ENCODE peak calls at places on chromosomes 13 and 19, in five cellular contexts. One of them, this sample, is unnamed.

GRCh38 chr19:41402010-41402409 is 4.4 kb downstream of the BCKDHA start:
- DNase-seq in GM23248: no peak
- DNase-seq in IMR-90: no peak
- DNase-seq in uterus: no peak
- DNase-seq in Karpas-422: no peak
- DNase-seq in this sample: no peak

GRCh38 chr13:32278456-32278855 is 36.7 kb downstream of the ZAR1L start:
- DNase-seq in uterus: no peak
- DNase-seq in GM23248: peak; percentile 81
- DNase-seq in IMR-90: peak; percentile 91
- DNase-seq in Karpas-422: peak; percentile 33
- DNase-seq in this sample: no peak

GRCh38 chr19:51702754-51703654 is 9.9 kb downstream of the SPACA6 start:
- DNase-seq in IMR-90: no peak
- DNase-seq in Karpas-422: no peak
- DNase-seq in GM23248: peak; percentile 21
- DNase-seq in uterus: peak; percentile 51
- DNase-seq in this sample: no peak

GRCh38 chr13:83691966-83692365 is 190.3 kb downstream of the SLITRK1 start:
- DNase-seq in Karpas-422: no peak
- DNase-seq in uterus: no peak
- DNase-seq in GM23248: peak; percentile 7
- DNase-seq in IMR-90: no peak
- DNase-seq in this sample: no peak

GRCh38 chr19:13234518-13234917 is 84.3 kb downstream of the IER2 start:
- DNase-seq in IMR-90: no peak
- DNase-seq in uterus: peak; percentile 24
- DNase-seq in GM23248: peak; percentile 65
- DNase-seq in Karpas-422: peak; percentile 84
- DNase-seq in this sample: peak; percentile 41

GRCh38 chr19:57560049-57560491 is 407 bp upstream of the ZNF550 start:
- DNase-seq in IMR-90: peak; percentile 76
- DNase-seq in GM23248: peak; percentile 88
- DNase-seq in Karpas-422: no peak
- DNase-seq in uterus: peak; percentile 13
- DNase-seq in this sample: no peak

GRCh38 chr13:94711561-94712286 is 621 bp downstream of the SOX21 start:
- DNase-seq in IMR-90: no peak
- DNase-seq in GM23248: peak; percentile 39
- DNase-seq in uterus: no peak
- DNase-seq in Karpas-422: no peak
- DNase-seq in this sample: no peak

GRCh38 chr13:114260818-114261217 is 20.6 kb upstream of the UPF3A start:
- DNase-seq in Karpas-422: no peak
- DNase-seq in uterus: no peak
- DNase-seq in IMR-90: no peak
- DNase-seq in GM23248: no peak
- DNase-seq in this sample: no peak

GRCh38 chr13:33205804-33206221 is 79.7 kb downstream of the STARD13 start:
- DNase-seq in IMR-90: peak; percentile 62
- DNase-seq in GM23248: no peak
- DNase-seq in Karpas-422: no peak
- DNase-seq in uterus: no peak
- DNase-seq in this sample: no peak

GRCh38 chr13:23794267-23795161 is 94.7 kb downstream of the MIPEP start:
- DNase-seq in IMR-90: peak; percentile 85
- DNase-seq in uterus: no peak
- DNase-seq in GM23248: peak; percentile 71
- DNase-seq in Karpas-422: no peak
- DNase-seq in this sample: no peak

GRCh38 chr19:50331187-50332013 is 2.2 kb upstream of the KCNC3 start:
- DNase-seq in GM23248: no peak
- DNase-seq in uterus: no peak
- DNase-seq in IMR-90: no peak
- DNase-seq in Karpas-422: peak; percentile 84
- DNase-seq in this sample: no peak

GRCh38 chr19:48646912-48647216 is 877 bp upstream of the CA11 start:
- DNase-seq in Karpas-422: no peak
- DNase-seq in uterus: no peak
- DNase-seq in GM23248: no peak
- DNase-seq in IMR-90: no peak
- DNase-seq in this sample: no peak

GRCh38 chr13:106617561-106617960 is 49.6 kb upstream of the ARGLU1 start:
- DNase-seq in Karpas-422: no peak
- DNase-seq in GM23248: peak; percentile 81
- DNase-seq in uterus: no peak
- DNase-seq in IMR-90: peak; percentile 39
- DNase-seq in this sample: peak; percentile 53

GRCh38 chr19:17323973-17324327 is 10.7 kb downstream of the ANO8 start:
- DNase-seq in Karpas-422: no peak
- DNase-seq in uterus: no peak
- DNase-seq in IMR-90: no peak
- DNase-seq in GM23248: no peak
- DNase-seq in this sample: no peak

GRCh38 chr13:41678320-41678719 is 221.0 kb downstream of the RGCC start:
- DNase-seq in uterus: no peak
- DNase-seq in GM23248: peak; percentile 86
- DNase-seq in Karpas-422: no peak
- DNase-seq in IMR-90: peak; percentile 67
- DNase-seq in this sample: peak; percentile 38

GRCh38 chr13:37417042-37417441 is 181.5 kb downstream of the POSTN start:
- DNase-seq in IMR-90: peak; percentile 53
- DNase-seq in GM23248: no peak
- DNase-seq in uterus: no peak
- DNase-seq in Karpas-422: no peak
- DNase-seq in this sample: peak; percentile 20

GRCh38 chr19:14410775-14411134 is 8.4 kb downstream of the DDX39A start:
- DNase-seq in GM23248: no peak
- DNase-seq in IMR-90: no peak
- DNase-seq in uterus: no peak
- DNase-seq in Karpas-422: no peak
- DNase-seq in this sample: no peak

GRCh38 chr19:57056972-57057371 is 62.8 kb upstream of the USP29 start:
- DNase-seq in GM23248: peak; percentile 0
- DNase-seq in uterus: peak; percentile 72
- DNase-seq in Karpas-422: no peak
- DNase-seq in IMR-90: peak; percentile 11
- DNase-seq in this sample: peak; percentile 50

GRCh38 chr13:63699948-63700347 is 2284.3 kb upstream of the PCDH20 start:
- DNase-seq in GM23248: no peak
- DNase-seq in uterus: no peak
- DNase-seq in IMR-90: no peak
- DNase-seq in Karpas-422: no peak
- DNase-seq in this sample: no peak

GRCh38 chr19:2722541-2723344 is 1.6 kb upstream of the DIRAS1 start:
- DNase-seq in Karpas-422: no peak
- DNase-seq in uterus: peak; percentile 86
- DNase-seq in IMR-90: peak; percentile 74
- DNase-seq in GM23248: peak; percentile 96
- DNase-seq in this sample: peak; percentile 34

GRCh38 chr19:18995804-18996241 is 37.5 kb downstream of the SUGP2 start:
- DNase-seq in IMR-90: peak; percentile 96
- DNase-seq in Karpas-422: peak; percentile 84
- DNase-seq in uterus: no peak
- DNase-seq in GM23248: peak; percentile 98
- DNase-seq in this sample: peak; percentile 93

GRCh38 chr19:50449236-50449899 is 16.7 kb downstream of the MYBPC2 start:
- DNase-seq in IMR-90: no peak
- DNase-seq in uterus: no peak
- DNase-seq in GM23248: no peak
- DNase-seq in Karpas-422: no peak
- DNase-seq in this sample: no peak

DNA sequence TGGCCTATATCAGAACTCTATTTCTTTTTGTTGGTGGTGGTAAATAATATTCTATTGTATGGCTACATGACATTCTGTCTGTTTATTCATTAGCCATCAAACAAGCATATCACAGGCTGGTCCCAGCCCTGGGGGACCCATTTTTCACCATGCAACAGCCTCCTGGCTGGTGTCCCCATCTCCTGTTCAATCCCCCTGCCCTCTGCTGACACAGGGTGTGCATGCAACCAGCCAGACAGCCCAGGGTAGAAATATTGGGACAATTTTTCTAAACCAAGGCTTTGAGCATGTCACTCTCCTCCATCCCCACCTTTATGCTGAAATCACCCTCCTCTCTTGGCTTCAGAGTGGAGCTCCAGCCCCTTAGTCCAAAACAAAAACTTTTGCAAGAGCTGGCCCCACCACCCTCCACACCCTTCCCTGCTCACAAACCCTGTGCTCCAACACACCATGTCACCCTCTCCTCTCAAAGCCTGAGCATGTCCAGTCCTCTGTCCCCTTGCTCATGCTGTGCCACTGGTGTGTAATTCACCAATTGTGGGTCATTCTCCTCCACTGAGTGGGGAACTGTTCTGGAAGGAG is 153.0 kb upstream of the UQCRFS1 start:
- DNase-seq in Karpas-422: no peak
- DNase-seq in uterus: no peak
- DNase-seq in IMR-90: no peak
- DNase-seq in GM23248: no peak
- DNase-seq in this sample: no peak
- H3K27me3 ChIP-seq in Karpas-422: no peaks in the 10 kb centered on the region
- H3K27me3 ChIP-seq in uterus: no peaks in the 10 kb centered on the region
- H3K27me3 ChIP-seq in IMR-90: no peaks in the 10 kb centered on the region
- H3K27me3 ChIP-seq in GM23248: peaks cover 3% of the 10 kb centered on the region
- H3K27me3 ChIP-seq in this sample: peaks cover 5% of the 10 kb centered on the region

GRCh38 chr19:46192990-46193650 is 36.4 kb upstream of the IGFL1 start:
- DNase-seq in Karpas-422: no peak
- DNase-seq in uterus: no peak
- DNase-seq in GM23248: peak; percentile 95
- DNase-seq in IMR-90: peak; percentile 51
- DNase-seq in this sample: no peak

GRCh38 chr19:46191972-46192371 is 37.6 kb upstream of the IGFL1 start:
- DNase-seq in IMR-90: no peak
- DNase-seq in Karpas-422: no peak
- DNase-seq in uterus: no peak
- DNase-seq in GM23248: no peak
- DNase-seq in this sample: no peak

GRCh38 chr19:46191356-46191755 is 38.2 kb upstream of the IGFL1 start:
- DNase-seq in IMR-90: no peak
- DNase-seq in uterus: no peak
- DNase-seq in GM23248: no peak
- DNase-seq in Karpas-422: no peak
- DNase-seq in this sample: no peak

GRCh38 chr19:46190489-46190888 is 39.1 kb upstream of the IGFL1 start:
- DNase-seq in Karpas-422: no peak
- DNase-seq in uterus: no peak
- DNase-seq in GM23248: no peak
- DNase-seq in IMR-90: no peak
- DNase-seq in this sample: no peak

GRCh38 chr19:46189971-46190335 is 39.6 kb upstream of the IGFL1 start:
- DNase-seq in GM23248: no peak
- DNase-seq in Karpas-422: no peak
- DNase-seq in IMR-90: no peak
- DNase-seq in uterus: no peak
- DNase-seq in this sample: no peak
- H3K27me3 ChIP-seq in GM23248: peaks cover 25% of the 10 kb centered on the region
- H3K27me3 ChIP-seq in Karpas-422: no peaks in the 10 kb centered on the region
- H3K27me3 ChIP-seq in IMR-90: peaks cover 61% of the 10 kb centered on the region
- H3K27me3 ChIP-seq in uterus: no peaks in the 10 kb centered on the region
- H3K27me3 ChIP-seq in this sample: no peaks in the 10 kb centered on the region

GRCh38 chr13:57632276-57633140 is 964 bp downstream of the PCDH17 start:
- DNase-seq in GM23248: no peak
- DNase-seq in IMR-90: no peak
- DNase-seq in Karpas-422: no peak
- DNase-seq in uterus: no peak
- DNase-seq in this sample: peak; percentile 53
- H3K27me3 ChIP-seq in GM23248: peaks cover 74% of the 10 kb centered on the region
- H3K27me3 ChIP-seq in IMR-90: peaks cover 54% of the 10 kb centered on the region
- H3K27me3 ChIP-seq in Karpas-422: no peaks in the 10 kb centered on the region
- H3K27me3 ChIP-seq in uterus: no peaks in the 10 kb centered on the region
- H3K27me3 ChIP-seq in this sample: peaks cover 38% of the 10 kb centered on the region

DNA sequence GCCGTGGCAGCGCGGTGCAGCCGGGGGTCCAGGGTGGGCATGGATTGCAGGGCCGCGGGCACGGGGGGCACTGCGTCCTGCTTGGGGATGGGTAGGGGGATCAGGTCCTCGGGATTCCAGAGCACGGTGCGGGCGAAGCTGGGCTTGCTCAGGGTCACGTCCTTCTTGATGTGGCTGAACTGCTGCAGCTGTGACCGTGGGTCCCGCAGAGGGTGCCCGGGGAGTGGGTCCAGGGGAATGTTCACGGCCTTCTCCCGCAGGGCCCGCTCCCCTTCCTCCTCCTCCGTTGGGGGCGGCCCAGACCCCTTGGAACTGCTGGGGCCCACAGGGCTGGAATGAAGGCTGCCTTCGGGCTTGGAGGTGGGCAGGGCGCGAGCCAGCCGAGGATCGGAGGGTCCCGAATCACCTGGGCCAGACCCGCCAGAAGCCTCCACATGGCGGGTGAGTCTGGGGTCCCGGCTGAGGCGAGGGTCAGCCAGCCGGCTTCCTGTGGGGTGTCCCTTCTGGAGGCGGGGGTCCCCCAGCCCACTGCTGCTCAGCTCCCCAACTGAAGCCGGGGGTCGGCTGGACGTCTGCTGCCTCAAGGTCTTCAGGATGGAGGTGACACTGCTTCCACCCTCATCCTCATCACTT is 18.9 kb upstream of the TMEM160 start:
- DNase-seq in Karpas-422: no peak
- DNase-seq in uterus: no peak
- DNase-seq in GM23248: no peak
- DNase-seq in IMR-90: no peak
- DNase-seq in this sample: no peak
- H3K27me3 ChIP-seq in Karpas-422: no peaks in the 10 kb centered on the region
- H3K27me3 ChIP-seq in uterus: no peaks in the 10 kb centered on the region
- H3K27me3 ChIP-seq in GM23248: no peaks in the 10 kb centered on the region
- H3K27me3 ChIP-seq in IMR-90: no peaks in the 10 kb centered on the region
- H3K27me3 ChIP-seq in this sample: no peaks in the 10 kb centered on the region

GRCh38 chr19:45457776-45458175 is 10.0 kb upstream of the FOSB start:
- DNase-seq in Karpas-422: no peak
- DNase-seq in IMR-90: no peak
- DNase-seq in GM23248: no peak
- DNase-seq in uterus: no peak
- DNase-seq in this sample: no peak

GRCh38 chr19:45463241-45463640 is 4.6 kb upstream of the FOSB start:
- DNase-seq in GM23248: no peak
- DNase-seq in IMR-90: no peak
- DNase-seq in uterus: no peak
- DNase-seq in Karpas-422: no peak
- DNase-seq in this sample: no peak

GRCh38 chr19:45462174-45462573 is 5.6 kb upstream of the FOSB start:
- DNase-seq in uterus: no peak
- DNase-seq in GM23248: no peak
- DNase-seq in Karpas-422: peak; percentile 37
- DNase-seq in IMR-90: no peak
- DNase-seq in this sample: no peak

GRCh38 chr19:45464274-45464673 is 3.5 kb upstream of the FOSB start:
- DNase-seq in GM23248: no peak
- DNase-seq in Karpas-422: no peak
- DNase-seq in uterus: no peak
- DNase-seq in IMR-90: no peak
- DNase-seq in this sample: no peak

GRCh38 chr19:45460807-45461347 is 6.9 kb upstream of the FOSB start:
- DNase-seq in IMR-90: no peak
- DNase-seq in Karpas-422: no peak
- DNase-seq in GM23248: no peak
- DNase-seq in uterus: no peak
- DNase-seq in this sample: no peak
- H3K27me3 ChIP-seq in IMR-90: no peaks in the 10 kb centered on the region
- H3K27me3 ChIP-seq in Karpas-422: no peaks in the 10 kb centered on the region
- H3K27me3 ChIP-seq in GM23248: no peaks in the 10 kb centered on the region
- H3K27me3 ChIP-seq in uterus: no peaks in the 10 kb centered on the region
- H3K27me3 ChIP-seq in this sample: no peaks in the 10 kb centered on the region

This sample was measured in cardiac muscle cell.